ENCODE peak calls at places on chromosomes 11 and 22, in four cellular contexts. One of them, this sample, is unnamed. For H3K4me1 and H3K36me3, the result is how much of the 10 kb centered on the place peaks cover.

GRCh38 chr11:1231396-1232327 is 8.8 kb downstream of the MUC5B start:
- DNase-seq in colonic mucosa: peak
- DNase-seq in right lobe of liver: peak
- DNase-seq in hepatocyte: no peak
- DNase-seq in this sample: no peak

GRCh38 chr11:128354476-128354875 is 232.9 kb downstream of the ETS1 start:
- DNase-seq in colonic mucosa: no peak
- DNase-seq in right lobe of liver: no peak
- DNase-seq in hepatocyte: no peak
- DNase-seq in this sample: no peak

GRCh38 chr11:40129276-40129675 is 1330.2 kb downstream of the LRRC4C start:
- DNase-seq in colonic mucosa: no peak
- DNase-seq in right lobe of liver: no peak
- DNase-seq in hepatocyte: peak
- DNase-seq in this sample: no peak

GRCh38 chr22:45468872-45469572 is 33.7 kb upstream of the FBLN1 start:
- DNase-seq in colonic mucosa: no peak
- DNase-seq in right lobe of liver: no peak
- DNase-seq in hepatocyte: no peak
- DNase-seq in this sample: no peak

GRCh38 chr11:59787816-59788215 is 22.8 kb downstream of the MRPL16 start:
- DNase-seq in colonic mucosa: no peak
- DNase-seq in right lobe of liver: no peak
- DNase-seq in hepatocyte: no peak
- DNase-seq in this sample: no peak

GRCh38 chr11:1448882-1449281 is 37.7 kb downstream of the MOB2 start:
- DNase-seq in colonic mucosa: no peak
- DNase-seq in right lobe of liver: no peak
- DNase-seq in hepatocyte: no peak
- DNase-seq in this sample: no peak

GRCh38 chr22:36510966-36511881 is 4.4 kb upstream of the FOXRED2 start:
- DNase-seq in colonic mucosa: peak
- DNase-seq in right lobe of liver: no peak
- DNase-seq in hepatocyte: peak
- DNase-seq in this sample: peak

GRCh38 chr11:116130122-116130521 is 625.9 kb upstream of the CADM1 start:
- DNase-seq in colonic mucosa: no peak
- DNase-seq in right lobe of liver: no peak
- DNase-seq in hepatocyte: no peak
- DNase-seq in this sample: no peak

GRCh38 chr11:64893194-64894069 is 15.0 kb upstream of the EHD1 start:
- DNase-seq in colonic mucosa: peak
- DNase-seq in right lobe of liver: peak
- DNase-seq in hepatocyte: peak
- DNase-seq in this sample: no peak

GRCh38 chr11:64765291-64765803 is 5.6 kb upstream of the PYGM start:
- DNase-seq in colonic mucosa: no peak
- DNase-seq in right lobe of liver: peak
- DNase-seq in hepatocyte: no peak
- DNase-seq in this sample: no peak

GRCh38 chr11:87039371-87039770 is 1.6 kb downstream of the TMEM135 start:
- DNase-seq in colonic mucosa: no peak
- DNase-seq in right lobe of liver: no peak
- DNase-seq in hepatocyte: no peak
- DNase-seq in this sample: no peak

GRCh38 chr11:76379811-76380160 is 1.1 kb downstream of the THAP12 start:
- DNase-seq in colonic mucosa: no peak
- DNase-seq in right lobe of liver: no peak
- DNase-seq in hepatocyte: no peak
- DNase-seq in this sample: no peak
- H3K4me1 ChIP-seq in colonic mucosa: under half
- H3K4me1 ChIP-seq in right lobe of liver: under half
- H3K4me1 ChIP-seq in hepatocyte: under half
- H3K4me1 ChIP-seq in this sample: under half

DNA sequence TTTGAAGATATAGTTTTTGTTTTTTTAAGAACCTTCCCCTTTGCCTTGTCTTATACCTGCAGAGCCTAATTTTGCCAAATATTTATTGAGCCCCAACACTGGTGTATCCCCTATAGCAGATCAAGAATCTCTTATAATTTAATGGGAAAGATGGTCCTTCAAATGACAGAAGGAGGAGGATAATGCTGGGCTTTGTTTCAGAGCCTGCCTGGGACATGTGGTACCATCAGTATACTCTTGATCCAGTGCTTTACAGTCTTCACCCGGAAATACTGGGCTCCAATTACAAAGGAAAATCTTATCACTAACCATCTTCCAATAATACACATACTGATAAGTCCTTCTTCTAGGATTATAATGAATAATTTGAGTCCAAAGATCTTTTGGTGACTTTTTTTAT is 84.7 kb downstream of the GAB2 start:
- DNase-seq in colonic mucosa: no peak
- DNase-seq in right lobe of liver: no peak
- DNase-seq in hepatocyte: no peak
- DNase-seq in this sample: no peak
- H3K36me3 ChIP-seq in colonic mucosa: under half
- H3K36me3 ChIP-seq in right lobe of liver: under half
- H3K36me3 ChIP-seq in hepatocyte: under half
- H3K36me3 ChIP-seq in this sample: under half

GRCh38 chr11:119712006-119712405 is 17.0 kb downstream of the NECTIN1 start:
- DNase-seq in colonic mucosa: no peak
- DNase-seq in right lobe of liver: no peak
- DNase-seq in hepatocyte: no peak
- DNase-seq in this sample: no peak

GRCh38 chr11:119709638-119710346 is 19.2 kb downstream of the NECTIN1 start:
- DNase-seq in colonic mucosa: no peak
- DNase-seq in right lobe of liver: no peak
- DNase-seq in hepatocyte: peak
- DNase-seq in this sample: no peak

GRCh38 chr11:119712459-119713360 is 16.3 kb downstream of the NECTIN1 start:
- DNase-seq in colonic mucosa: no peak
- DNase-seq in right lobe of liver: no peak
- DNase-seq in hepatocyte: no peak
- DNase-seq in this sample: no peak

GRCh38 chr11:119710417-119710816 is 18.6 kb downstream of the NECTIN1 start:
- DNase-seq in colonic mucosa: no peak
- DNase-seq in right lobe of liver: no peak
- DNase-seq in hepatocyte: no peak
- DNase-seq in this sample: no peak

GRCh38 chr11:119711476-119711875 is 17.5 kb downstream of the NECTIN1 start:
- DNase-seq in colonic mucosa: no peak
- DNase-seq in right lobe of liver: no peak
- DNase-seq in hepatocyte: no peak
- DNase-seq in this sample: no peak
- H3K4me1 ChIP-seq in colonic mucosa: under half
- H3K4me1 ChIP-seq in right lobe of liver: under half
- H3K4me1 ChIP-seq in hepatocyte: under half
- H3K4me1 ChIP-seq in this sample: under half

GRCh38 chr22:27844256-27844655 is 42.7 kb upstream of the MN1 start:
- DNase-seq in colonic mucosa: no peak
- DNase-seq in right lobe of liver: no peak
- DNase-seq in hepatocyte: no peak
- DNase-seq in this sample: no peak
- H3K36me3 ChIP-seq in colonic mucosa: under half
- H3K36me3 ChIP-seq in right lobe of liver: under half
- H3K36me3 ChIP-seq in hepatocyte: under half
- H3K36me3 ChIP-seq in this sample: under half

DNA sequence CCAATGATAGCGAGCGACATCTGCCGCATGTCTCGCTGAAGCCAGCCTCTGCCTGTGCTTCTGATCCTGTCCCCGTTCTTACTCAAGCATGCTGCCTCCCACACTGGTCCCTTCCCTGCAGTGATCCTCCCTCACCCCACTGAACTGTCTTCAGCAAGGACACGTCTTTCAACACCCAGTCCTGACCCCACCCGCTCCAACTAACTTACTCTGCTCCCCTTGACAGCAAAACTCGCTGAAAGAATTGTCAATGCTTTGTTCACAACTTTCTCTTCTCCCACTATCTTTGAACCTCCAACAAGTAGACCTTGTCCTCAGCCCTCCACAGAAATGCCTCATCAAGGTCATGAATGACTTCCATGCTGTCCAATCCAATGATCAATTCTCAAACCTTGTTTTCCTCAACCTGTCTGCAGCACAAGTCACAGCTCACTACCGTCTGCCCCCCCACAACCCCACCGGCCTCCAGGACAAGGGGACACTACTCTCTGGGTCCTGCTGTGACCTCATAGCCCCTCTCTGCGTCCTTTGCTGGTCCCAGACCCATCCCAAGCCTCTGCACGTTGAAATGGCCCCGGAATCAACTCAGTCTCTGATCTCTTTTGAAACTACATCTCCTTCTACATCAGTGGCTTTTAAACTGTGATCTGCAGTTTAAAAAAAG is 108.0 kb downstream of the MICAL3 start:
- DNase-seq in colonic mucosa: no peak
- DNase-seq in right lobe of liver: no peak
- DNase-seq in hepatocyte: no peak
- DNase-seq in this sample: no peak
- H3K4me1 ChIP-seq in colonic mucosa: under half
- H3K4me1 ChIP-seq in right lobe of liver: under half
- H3K4me1 ChIP-seq in hepatocyte: under half
- H3K4me1 ChIP-seq in this sample: half or more

DNA sequence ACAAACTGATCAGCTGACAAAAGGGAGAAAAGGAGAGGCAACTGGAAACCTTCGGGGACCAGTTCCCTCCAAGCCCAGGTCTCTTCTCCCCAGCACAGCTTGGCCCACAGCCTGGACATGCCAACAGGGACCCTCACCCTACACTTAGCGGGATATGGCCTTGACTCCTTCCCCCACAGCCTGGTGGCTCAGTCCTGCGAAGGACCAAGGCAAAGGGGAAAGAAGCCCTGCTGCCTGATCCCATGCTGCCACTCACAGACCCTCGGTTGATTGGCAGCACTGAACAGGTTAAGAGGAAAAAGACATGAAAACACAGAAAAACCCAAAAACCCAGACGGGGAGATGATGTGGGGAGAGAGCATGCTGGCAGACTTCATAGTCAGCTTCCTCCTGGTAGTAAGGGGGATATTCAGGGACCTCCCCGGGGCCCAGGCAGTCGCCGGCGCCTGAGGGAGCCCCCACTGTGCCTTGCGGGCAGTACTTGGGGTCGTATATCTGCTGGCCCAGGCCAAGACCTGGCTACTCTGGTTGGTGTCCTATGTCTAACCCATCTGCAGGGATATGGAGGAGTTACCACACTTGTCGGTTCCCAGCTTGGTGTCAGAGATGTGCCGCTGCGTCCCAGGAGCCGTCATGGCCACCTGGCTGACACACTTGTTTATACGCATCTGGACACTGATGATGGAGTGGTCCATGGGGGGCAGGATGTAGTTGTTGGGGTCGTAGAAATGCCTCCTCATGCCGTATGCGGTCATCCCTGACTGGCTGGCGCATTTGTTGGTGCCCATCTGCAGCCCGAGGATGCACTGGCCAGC is 34.2 kb upstream of the HORMAD2 start:
- DNase-seq in colonic mucosa: no peak
- DNase-seq in right lobe of liver: no peak
- DNase-seq in hepatocyte: no peak
- DNase-seq in this sample: no peak
- H3K36me3 ChIP-seq in colonic mucosa: under half
- H3K36me3 ChIP-seq in right lobe of liver: under half
- H3K36me3 ChIP-seq in hepatocyte: under half
- H3K36me3 ChIP-seq in this sample: under half

GRCh38 chr11:3121931-3122774 is 43.0 kb downstream of the OSBPL5 start:
- DNase-seq in colonic mucosa: no peak
- DNase-seq in right lobe of liver: peak
- DNase-seq in hepatocyte: no peak
- DNase-seq in this sample: peak
- H3K4me1 ChIP-seq in colonic mucosa: under half
- H3K4me1 ChIP-seq in right lobe of liver: under half
- H3K4me1 ChIP-seq in hepatocyte: under half
- H3K4me1 ChIP-seq in this sample: under half

DNA sequence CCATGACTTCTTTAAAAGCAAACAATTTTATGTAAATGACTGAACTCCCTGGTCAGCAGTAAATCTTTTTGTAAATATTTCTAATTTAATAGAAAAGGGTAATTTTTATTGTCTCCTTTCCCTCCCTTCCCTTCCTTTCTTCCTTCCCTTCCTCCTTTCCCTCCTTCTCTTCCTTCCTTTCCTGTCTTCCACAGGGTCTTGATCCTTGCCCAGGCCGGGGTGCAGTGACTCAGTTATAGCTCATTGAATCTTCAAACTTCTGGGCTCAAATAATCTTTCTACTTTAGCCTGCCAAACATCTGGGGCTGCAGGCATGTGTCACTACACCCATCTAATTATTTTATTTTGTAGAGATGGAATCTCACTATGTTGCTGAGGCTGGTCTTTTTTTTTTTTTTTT is 21.3 kb downstream of the IPO7 start:
- DNase-seq in colonic mucosa: no peak
- DNase-seq in right lobe of liver: no peak
- DNase-seq in hepatocyte: no peak
- DNase-seq in this sample: no peak
- H3K36me3 ChIP-seq in colonic mucosa: under half
- H3K36me3 ChIP-seq in right lobe of liver: under half
- H3K36me3 ChIP-seq in hepatocyte: under half
- H3K36me3 ChIP-seq in this sample: under half

DNA sequence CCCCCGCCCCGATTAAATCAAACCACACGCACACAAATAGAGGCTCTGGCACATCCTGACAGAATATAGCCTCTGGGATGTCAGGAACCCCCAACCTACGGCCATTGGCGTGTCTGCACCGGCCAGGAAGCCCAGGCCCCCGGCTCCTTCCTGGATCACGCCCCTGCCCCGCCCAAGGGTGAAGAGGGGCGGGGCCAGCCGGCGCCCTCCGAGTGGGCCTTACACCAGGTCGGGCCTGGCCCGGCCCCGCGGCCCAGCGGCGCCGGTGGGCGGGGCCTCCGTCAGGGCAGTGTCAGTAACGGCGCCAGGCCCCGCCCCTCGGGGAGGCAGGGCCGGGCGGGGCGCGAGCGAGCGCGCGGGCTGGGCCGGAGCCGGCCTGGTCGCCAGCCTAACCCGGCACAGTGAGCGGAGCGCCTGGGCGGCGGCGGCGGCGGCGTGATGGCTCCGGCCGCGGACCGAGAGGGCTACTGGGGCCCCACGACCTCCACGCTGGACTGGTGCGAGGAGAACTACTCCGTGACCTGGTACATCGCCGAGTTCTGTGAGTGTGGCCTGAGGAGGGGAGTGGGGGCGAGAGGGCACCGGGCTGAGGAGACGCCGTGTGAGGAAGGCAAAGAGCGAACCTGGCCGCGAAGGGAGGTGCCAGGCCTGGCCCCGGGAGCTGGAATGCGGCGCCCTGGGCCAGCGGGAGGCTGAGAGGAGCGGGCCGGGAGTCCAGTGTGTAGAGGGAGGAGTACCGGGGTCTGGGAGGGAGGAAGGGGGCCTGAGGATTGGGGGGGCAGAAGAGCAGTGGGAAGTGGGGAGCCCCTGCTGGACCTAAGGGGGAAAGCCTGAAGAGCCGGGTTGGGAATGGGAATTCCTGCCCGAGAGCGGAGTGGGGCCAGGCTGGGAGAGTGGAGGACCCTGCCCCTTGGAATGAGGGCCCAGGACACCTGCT is at the start of gene ACER3:
- DNase-seq in colonic mucosa: peak
- DNase-seq in right lobe of liver: peak
- DNase-seq in hepatocyte: peak
- DNase-seq in this sample: peak
- H3K4me1 ChIP-seq in colonic mucosa: under half
- H3K4me1 ChIP-seq in right lobe of liver: under half
- H3K4me1 ChIP-seq in hepatocyte: under half
- H3K4me1 ChIP-seq in this sample: under half